ENCODE peak calls at places on chromosomes 11 and 22, in nine cellular contexts. Z is fibroblast of mammary gland, T is gastrocnemius medialis, K is Caco-2, Y is fibroblast of pulmonary artery, I is cardiac muscle cell, L is AG04450, P is fibroblast of the aortic adventitia, M is HL-60. W is an unnamed sample.

GRCh38 chr11:7651140-7651551 is 22.2 kb downstream of the CYB5R2 start:
- DNase-seq in Z (peak; percentile 28), T (no peak), K (no peak), Y (no peak), I (no peak), L (no peak), P (no peak), M (peak; percentile 72), W (peak; percentile 58)

GRCh38 chr11:8087185-8087584 is 6.2 kb downstream of the TUB start:
- DNase-seq in Z (no peak), T (no peak), K (no peak), Y (no peak), I (no peak), L (no peak), P (no peak), M (no peak), W (no peak)

GRCh38 chr22:39176673-39177455 is 24.4 kb upstream of the CBX7 start:
- DNase-seq in Z (no peak), T (no peak), K (no peak), Y (no peak), I (no peak), L (no peak), P (no peak), M (no peak), W (no peak)

GRCh38 chr11:20873054-20873453 is 203.7 kb downstream of the NELL1 start:
- DNase-seq in Z (no peak), T (no peak), K (peak; percentile 63), Y (no peak), I (peak; percentile 2), L (no peak), P (no peak), M (peak; percentile 40), W (no peak)

GRCh38 chr22:44384981-44385610 is 72.3 kb upstream of the SHISAL1 start:
- DNase-seq in Z (no peak), T (no peak), K (no peak), Y (no peak), I (no peak), L (no peak), P (no peak), M (no peak), W (no peak)

GRCh38 chr22:40436460-40437431 is 66.4 kb downstream of the SGSM3 start:
- DNase-seq in Z (peak; percentile 71), T (no peak), K (peak; percentile 40), Y (peak; percentile 81), I (peak; percentile 78), L (peak; percentile 38), P (peak; percentile 86), M (peak; percentile 85), W (peak; percentile 69)

GRCh38 chr11:86288776-86289507 is 13.1 kb upstream of the HIKESHI start:
- DNase-seq in Z (no peak), T (no peak), K (no peak), Y (peak; percentile 17), I (peak; percentile 6), L (no peak), P (no peak), M (no peak), W (peak; percentile 34)

GRCh38 chr11:57800444-57801184 is 39.0 kb downstream of the CTNND1 start:
- DNase-seq in Z (peak; percentile 79), T (no peak), K (peak; percentile 85), Y (peak; percentile 84), I (peak; percentile 78), L (peak; percentile 34), P (peak; percentile 81), M (peak; percentile 48), W (peak; percentile 42)

GRCh38 chr11:115985896-115986295 is 481.7 kb upstream of the CADM1 start:
- DNase-seq in Z (no peak), T (no peak), K (no peak), Y (no peak), I (no peak), L (no peak), P (no peak), M (no peak), W (no peak)

GRCh38 chr22:18077639-18078328 is at the start of gene PEX26:
- DNase-seq in Z (peak; percentile 93), T (peak; percentile 96), K (peak; percentile 93), Y (peak; percentile 95), I (peak; percentile 97), L (peak; percentile 86), P (peak; percentile 95), M (peak; percentile 98), W (peak; percentile 98)

GRCh38 chr11:93490996-93491618 is 52.1 kb downstream of the SMCO4 start:
- DNase-seq in Z (no peak), T (no peak), K (no peak), Y (no peak), I (no peak), L (no peak), P (no peak), M (no peak), W (no peak)

GRCh38 chr11:46686886-46687810 is 13.3 kb downstream of the ARHGAP1 start:
- DNase-seq in Z (peak; percentile 95), T (no peak), K (no peak), Y (peak; percentile 86), I (peak; percentile 89), L (peak; percentile 78), P (peak; percentile 94), M (no peak), W (peak; percentile 59)

GRCh38 chr11:11588243-11588642 is 33.6 kb downstream of the GALNT18 start:
- DNase-seq in Z (no peak), T (no peak), K (no peak), Y (no peak), I (no peak), L (no peak), P (no peak), M (no peak), W (no peak)
- TF ChIP-seq CTCF in Z (no peak), T (no peak), K (no peak), Y (no peak), I (no peak), L (no peak), P (no peak), M (no peak), W (no peak)

GRCh38 chr11:34359548-34359891 is 1.7 kb upstream of the ABTB2 start:
- DNase-seq in Z (no peak), T (no peak), K (no peak), Y (no peak), I (no peak), L (no peak), P (no peak), M (peak; percentile 13), W (no peak)
- TF ChIP-seq CTCF in Z (no peak), T (peak; percentile 43), K (peak; percentile 72), Y (no peak), I (no peak), L (no peak), P (no peak), M (no peak), W (no peak)

GRCh38 chr11:64216879-64217278 is 9.1 kb downstream of the TRPT1 start:
- DNase-seq in Z (no peak), T (no peak), K (no peak), Y (no peak), I (no peak), L (no peak), P (no peak), M (no peak), W (no peak)
- TF ChIP-seq CTCF in Z (no peak), T (no peak), K (no peak), Y (no peak), I (no peak), L (no peak), P (no peak), M (no peak), W (no peak)

GRCh38 chr11:30585892-30586250 is 282 bp downstream of the MPPED2 start:
- DNase-seq in Z (no peak), T (no peak), K (no peak), Y (no peak), I (peak; percentile 9), L (no peak), P (no peak), M (no peak), W (no peak)

GRCh38 chr11:30585067-30585891 is 874 bp downstream of the MPPED2 start:
- DNase-seq in Z (no peak), T (no peak), K (no peak), Y (no peak), I (no peak), L (no peak), P (no peak), M (no peak), W (no peak)

GRCh38 chr11:30583505-30584280 is 2.5 kb downstream of the MPPED2 start:
- DNase-seq in Z (peak; percentile 0), T (no peak), K (no peak), Y (no peak), I (no peak), L (no peak), P (no peak), M (no peak), W (no peak)

GRCh38 chr11:30581646-30582045 is 4.5 kb downstream of the MPPED2 start:
- DNase-seq in Z (no peak), T (no peak), K (no peak), Y (no peak), I (no peak), L (no peak), P (no peak), M (no peak), W (no peak)

GRCh38 chr11:30586251-30587144 is at the start of gene MPPED2:
- DNase-seq in Z (no peak), T (no peak), K (peak; percentile 51), Y (no peak), I (no peak), L (no peak), P (peak; percentile 2), M (peak; percentile 8), W (no peak)
- TF ChIP-seq CTCF in Z (no peak), T (peak; percentile 30), K (peak; percentile 50), Y (no peak), I (no peak), L (no peak), P (no peak), M (peak; percentile 17), W (no peak)

DNA sequence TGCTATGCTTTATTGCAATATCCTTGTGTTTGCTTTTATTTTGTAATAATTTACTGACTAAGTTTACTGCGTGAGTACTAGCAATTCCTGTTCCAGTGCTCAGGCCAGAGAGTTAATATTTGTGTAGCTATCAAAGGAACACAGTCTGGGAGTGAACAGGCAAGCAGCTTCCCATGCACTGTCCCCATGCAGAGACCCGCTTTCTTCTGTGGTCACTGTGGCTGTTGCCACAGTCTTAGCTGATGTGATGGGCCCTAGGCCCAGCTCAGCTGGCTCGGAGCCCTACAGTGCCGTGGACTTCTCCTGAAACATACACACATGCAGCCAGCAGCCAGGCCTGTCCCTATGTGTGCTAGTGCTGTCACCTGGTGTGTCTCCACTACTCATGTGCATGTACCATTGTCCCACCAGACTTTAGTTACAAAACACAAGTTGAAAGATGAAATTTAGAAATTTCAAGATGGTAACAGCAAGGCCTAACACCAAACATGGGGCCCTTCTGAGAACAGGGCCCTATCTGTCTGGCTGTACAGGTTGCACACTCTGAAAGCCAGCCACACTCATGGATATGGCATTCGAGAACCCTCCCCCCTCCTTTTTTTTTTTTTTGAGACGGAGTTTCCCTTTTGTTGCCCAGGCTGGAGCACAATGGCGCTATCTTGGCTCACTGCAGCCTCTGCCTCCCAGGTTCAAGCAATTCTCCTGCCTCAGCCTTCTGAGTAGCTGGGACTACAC is 12.3 kb upstream of the SCUBE2 start:
- DNase-seq in Z (no peak), T (no peak), K (peak; percentile 39), Y (no peak), I (no peak), L (no peak), P (no peak), M (no peak), W (no peak)
- TF ChIP-seq CTCF in Z (no peak), T (no peak), K (no peak), Y (no peak), I (no peak), L (no peak), P (no peak), M (no peak), W (no peak)

GRCh38 chr11:75114465-75114864 is 17.8 kb upstream of the OR2AT4 start:
- DNase-seq in Z (no peak), T (no peak), K (no peak), Y (no peak), I (no peak), L (no peak), P (no peak), M (no peak), W (no peak)
- TF ChIP-seq CTCF in Z (no peak), T (no peak), K (no peak), Y (no peak), I (no peak), L (no peak), P (no peak), M (no peak), W (no peak)